ENCODE peak calls at places on chromosomes 1 and 21, in six cellular contexts. A, G, T, U, N and B are unnamed samples.

GRCh38 chr1:3691421-3692204 is 39.3 kb downstream of the TP73 start:
- DNase-seq in A (no peak), G (no peak), T (no peak), U (no peak), N (no peak), B (no peak)

GRCh38 chr1:189220750-189221149 is 1256.9 kb downstream of the BRINP3 start:
- DNase-seq in A (no peak), G (no peak), T (no peak), U (no peak), N (no peak), B (no peak)

GRCh38 chr21:15754640-15755039 is 24.9 kb downstream of the USP25 start:
- DNase-seq in A (no peak), G (no peak), T (no peak), U (no peak), N (no peak), B (no peak)

GRCh38 chr21:35641271-35642016 is 418.9 kb downstream of the SETD4 start:
- DNase-seq in A (peak; percentile 10), G (no peak), T (no peak), U (no peak), N (no peak), B (peak; percentile 88)

GRCh38 chr1:234608026-234608719 is 1.8 kb downstream of the IRF2BP2 start:
- DNase-seq in A (peak; percentile 87), G (peak; percentile 96), T (peak; percentile 83), U (peak; percentile 86), N (peak; percentile 87), B (peak; percentile 68)

GRCh38 chr21:42818328-42818749 is 61.0 kb downstream of the WDR4 start:
- DNase-seq in A (peak; percentile 33), G (peak; percentile 92), T (peak; percentile 63), U (peak; percentile 77), N (peak; percentile 23), B (no peak)

GRCh38 chr1:54583307-54583686 is 35.3 kb downstream of the ACOT11 start:
- DNase-seq in A (no peak), G (no peak), T (no peak), U (no peak), N (no peak), B (no peak)

GRCh38 chr1:65407875-65408274 is 12.6 kb upstream of the LEPR start:
- DNase-seq in A (no peak), G (no peak), T (no peak), U (no peak), N (no peak), B (no peak)

GRCh38 chr1:202154766-202155477 is 5.5 kb downstream of the PTPN7 start:
- DNase-seq in A (peak; percentile 48), G (no peak), T (no peak), U (no peak), N (no peak), B (no peak)

GRCh38 chr1:5826601-5827000 is 165.6 kb downstream of the NPHP4 start:
- DNase-seq in A (no peak), G (no peak), T (no peak), U (no peak), N (no peak), B (no peak)

GRCh38 chr1:26915204-26915842 is 1.5 kb upstream of the NR0B2 start:
- DNase-seq in A (peak; percentile 32), G (no peak), T (peak; percentile 83), U (peak; percentile 69), N (peak; percentile 66), B (no peak)

GRCh38 chr1:184686540-184686939 is 68.1 kb downstream of the EDEM3 start:
- DNase-seq in A (peak; percentile 44), G (no peak), T (peak; percentile 29), U (no peak), N (peak; percentile 16), B (no peak)

GRCh38 chr1:184696403-184696802 is 58.3 kb downstream of the EDEM3 start:
- DNase-seq in A (no peak), G (no peak), T (no peak), U (no peak), N (no peak), B (no peak)

GRCh38 chr1:184695023-184695422 is 59.6 kb downstream of the EDEM3 start:
- DNase-seq in A (peak; percentile 7), G (no peak), T (no peak), U (no peak), N (no peak), B (no peak)

GRCh38 chr1:184693011-184693410 is 61.6 kb downstream of the EDEM3 start:
- DNase-seq in A (no peak), G (no peak), T (no peak), U (no peak), N (no peak), B (no peak)

GRCh38 chr1:184691719-184692324 is 62.8 kb downstream of the EDEM3 start:
- DNase-seq in A (peak; percentile 19), G (no peak), T (no peak), U (no peak), N (no peak), B (peak; percentile 23)
- TF ChIP-seq CTCF in A (peak; percentile 81), G (no peak), T (peak; percentile 66), U (peak; percentile 71), N (peak; percentile 75), B (peak; percentile 82)

DNA sequence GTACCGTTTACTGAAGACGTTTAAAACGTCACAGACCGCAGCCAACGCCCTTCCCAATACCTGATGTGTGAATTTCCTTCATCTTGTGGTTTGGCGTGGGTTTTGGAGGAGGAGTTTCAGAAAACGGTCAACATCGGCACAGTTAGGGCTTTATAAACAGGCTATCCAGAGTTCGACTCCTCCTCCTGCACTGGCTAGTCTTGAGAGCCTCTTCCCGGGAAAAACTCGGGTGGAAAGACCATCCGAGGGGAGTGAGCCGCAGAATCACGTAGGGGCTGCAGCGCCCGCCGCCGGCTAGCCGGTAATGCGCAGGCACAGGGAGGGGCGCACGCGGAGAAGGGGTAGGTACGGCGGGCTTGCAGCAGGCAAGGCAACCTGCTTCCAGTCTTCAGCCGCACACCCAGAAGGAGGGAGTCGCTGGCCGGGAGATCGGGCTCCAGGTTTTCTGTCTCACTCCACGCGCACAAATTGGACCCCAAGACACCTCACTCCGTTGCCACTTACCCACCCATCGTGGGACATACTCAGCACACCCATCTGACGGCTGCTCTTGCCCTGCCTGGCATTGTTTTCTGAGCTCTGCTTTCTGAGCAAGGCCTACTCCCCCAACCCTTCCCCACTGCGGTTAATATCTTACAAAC is 25.4 kb downstream of the SLC19A2 start:
- DNase-seq in A (peak; percentile 7), G (no peak), T (no peak), U (peak; percentile 63), N (no peak), B (no peak)
- TF ChIP-seq CTCF in A (no peak), G (no peak), T (no peak), U (no peak), N (no peak), B (no peak)

DNA sequence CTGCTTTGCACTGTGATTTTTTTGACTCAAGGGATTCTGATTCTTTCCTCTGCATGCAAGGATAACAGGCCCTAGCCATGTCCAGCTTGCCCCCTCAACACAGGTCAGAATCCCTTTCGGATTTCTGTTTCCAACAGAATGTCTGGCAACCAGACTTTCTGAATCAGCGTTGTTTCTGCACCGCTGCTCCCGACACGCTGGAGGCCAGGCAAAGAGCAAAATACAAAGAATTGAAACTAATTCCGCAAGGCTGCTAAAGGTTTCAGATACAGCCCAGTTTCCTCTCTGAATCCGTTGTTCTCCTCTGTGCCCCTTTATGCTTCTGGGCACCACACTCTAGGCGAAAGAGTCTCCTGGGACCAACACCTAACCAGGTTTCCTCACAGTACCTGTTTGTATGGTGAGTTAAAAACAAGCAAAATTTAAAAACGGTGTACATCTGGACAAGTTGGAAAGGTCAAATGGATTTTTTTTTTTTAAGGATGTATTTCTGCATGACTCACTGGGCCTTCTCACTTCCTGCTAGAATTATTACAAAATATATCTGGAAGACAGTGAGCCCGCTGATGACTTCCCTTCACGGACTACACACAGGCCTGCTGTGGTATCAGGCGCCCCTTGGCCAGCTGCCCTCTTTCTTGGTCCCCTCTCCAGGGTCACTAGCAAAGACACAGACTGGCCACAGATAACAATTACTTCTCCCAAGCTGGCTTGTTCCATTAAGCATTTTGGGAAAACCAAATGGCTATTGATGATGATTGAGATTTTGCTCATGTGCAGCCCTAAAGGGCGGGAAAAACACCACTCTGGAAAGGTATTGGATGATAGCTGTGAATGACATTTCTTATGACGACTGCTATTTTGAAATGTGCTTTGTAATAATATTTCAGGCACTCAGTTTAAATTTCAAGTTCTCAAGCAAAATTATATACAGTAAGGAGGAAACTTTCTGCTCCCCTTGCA is 118.3 kb downstream of the TGFB2 start:
- DNase-seq in A (peak; percentile 61), G (peak; percentile 91), T (peak; percentile 73), U (peak; percentile 82), N (peak; percentile 56), B (peak; percentile 58)
- TF ChIP-seq CTCF in A (no peak), G (no peak), T (no peak), U (no peak), N (no peak), B (no peak)

DNA sequence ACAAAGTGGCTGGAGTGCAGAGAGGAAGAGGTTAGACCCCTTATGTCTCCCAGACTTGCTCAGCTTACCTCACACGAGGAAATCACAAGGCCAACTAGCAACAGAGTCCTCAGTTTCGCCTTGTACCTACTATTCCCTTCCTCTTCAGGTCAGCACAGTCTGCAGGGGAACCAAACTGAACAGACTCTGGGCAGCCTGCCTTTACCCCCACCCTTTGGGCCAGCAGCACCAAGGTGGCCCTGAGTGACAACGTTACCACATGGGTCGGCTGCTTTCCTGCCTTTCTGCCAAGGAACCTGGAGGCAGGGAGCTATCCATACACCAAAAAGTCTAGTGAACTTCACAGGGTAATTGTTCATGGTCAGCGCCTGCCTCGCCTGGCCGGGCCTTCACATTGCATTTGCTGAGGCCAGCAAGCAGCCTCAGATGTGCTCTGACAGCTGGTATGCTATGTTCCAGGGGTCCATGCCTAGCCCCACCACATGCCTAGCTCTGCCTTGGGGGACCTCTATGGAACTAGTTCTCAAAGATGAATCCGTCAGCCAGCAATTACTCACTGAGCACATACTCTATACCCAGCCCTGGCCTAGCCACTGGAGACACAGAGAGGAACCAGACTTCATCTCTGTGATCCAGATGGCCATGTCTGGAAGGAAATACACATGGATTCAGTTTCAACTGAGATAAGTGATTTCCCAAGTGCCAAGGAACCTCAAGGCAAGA is 69.6 kb downstream of the DMAP1 start:
- DNase-seq in A (no peak), G (no peak), T (no peak), U (no peak), N (no peak), B (no peak)
- TF ChIP-seq CTCF in A (no peak), G (no peak), T (no peak), U (no peak), N (no peak), B (no peak)

DNA sequence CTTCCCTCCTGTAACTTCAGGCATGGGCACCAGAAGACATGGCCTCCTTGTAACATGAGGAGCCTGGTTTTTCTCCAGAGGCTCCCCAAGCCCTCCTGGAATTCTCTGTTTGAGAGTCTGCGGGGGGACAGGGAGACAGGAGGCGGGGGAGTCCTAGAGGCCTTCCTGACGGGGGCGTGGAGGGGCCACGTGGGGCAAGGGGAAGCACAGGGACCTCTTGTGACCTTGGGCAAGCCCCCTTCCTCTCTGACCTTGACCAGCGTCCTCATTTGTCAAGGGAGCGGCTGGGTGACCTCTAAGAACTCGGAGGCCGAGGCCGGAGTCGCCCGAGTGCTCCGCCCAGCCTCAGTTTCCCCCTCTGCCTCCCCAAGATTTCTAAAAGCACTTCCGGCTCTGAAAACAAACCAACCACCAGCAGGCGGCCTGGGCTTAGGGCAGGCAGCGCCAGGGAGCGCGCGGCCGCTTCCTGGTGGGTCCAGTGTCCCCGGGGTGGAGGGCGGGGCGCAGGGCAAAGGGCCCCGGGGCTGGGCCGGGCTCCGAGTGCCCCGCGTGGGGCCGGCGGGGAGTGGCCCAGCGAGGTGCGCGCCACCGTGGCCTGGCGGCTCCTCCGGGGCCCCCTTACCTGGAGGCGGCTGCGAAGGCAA is 361 bp downstream of the TMCO4 start:
- DNase-seq in A (peak; percentile 35), G (peak; percentile 91), T (peak; percentile 70), U (peak; percentile 73), N (peak; percentile 35), B (no peak)
- TF ChIP-seq CTCF in A (peak; percentile 45), G (no peak), T (no peak), U (peak; percentile 22), N (peak; percentile 43), B (peak; percentile 54)